ENCODE peak calls at places on chromosomes 1 and 21, in five cellular contexts. Z is CD4-positive, alpha-beta T cell; O is colonic mucosa; Y is Peyer's patch; J is neural progenitor cell. V is an unnamed sample.

GRCh38 chr1:226603976-226604845 is 55.6 kb downstream of the STUM start:
- DNase-seq in Y (no peak), O (no peak), J (peak), Z (no peak), V (no peak)

GRCh38 chr1:162019006-162019405 is 4.7 kb downstream of the OLFML2B start:
- DNase-seq in J (no peak), O (no peak), Z (no peak), Y (no peak), V (no peak)

GRCh38 chr1:241778117-241778516 is 69.9 kb upstream of the EXO1 start:
- DNase-seq in Y (no peak), O (no peak), Z (no peak), J (no peak), V (no peak)

GRCh38 chr1:118504231-118504644 is 319.2 kb upstream of the SPAG17 start:
- DNase-seq in J (no peak), Y (no peak), O (no peak), Z (no peak), V (no peak)

GRCh38 chr21:29287383-29287782 is 11.3 kb upstream of the BACH1 start:
- DNase-seq in J (no peak), Z (no peak), Y (no peak), O (no peak), V (no peak)

GRCh38 chr1:15014521-15014920 is 139.0 kb upstream of the TMEM51 start:
- DNase-seq in J (no peak), O (no peak), Y (no peak), Z (no peak), V (no peak)

GRCh38 chr1:54973205-54973921 is 7.1 kb upstream of the TMEM61 start:
- DNase-seq in O (peak), Z (no peak), J (peak), Y (peak), V (peak)

GRCh38 chr1:181127898-181128453 is 39.5 kb downstream of the IER5 start:
- DNase-seq in J (no peak), O (no peak), Y (no peak), Z (no peak), V (no peak)

GRCh38 chr21:43322805-43323204 is 104.1 kb downstream of the SIK1 start:
- DNase-seq in O (no peak), J (no peak), Y (no peak), Z (no peak), V (no peak)

GRCh38 chr1:214012418-214012817 is 24.6 kb downstream of the PROX1 start:
- DNase-seq in J (no peak), O (no peak), Z (no peak), Y (no peak), V (no peak)

GRCh38 chr1:226702957-226703831 is 35.9 kb downstream of the ITPKB start:
- DNase-seq in O (peak), Y (peak), J (peak), Z (peak), V (peak)

GRCh38 chr1:226985839-226986463 is 45.9 kb downstream of the COQ8A start:
- DNase-seq in Z (no peak), Y (peak), O (peak), J (no peak), V (no peak)

GRCh38 chr1:7298145-7298544 is 473.0 kb upstream of the VAMP3 start:
- DNase-seq in O (peak), J (no peak), Z (no peak), Y (no peak), V (no peak)

GRCh38 chr1:152517237-152517811 is 3.0 kb downstream of the CRCT1 start:
- DNase-seq in O (no peak), J (no peak), Y (peak), Z (no peak), V (no peak)

GRCh38 chr1:44717653-44718052 is 13.3 kb downstream of the RNU5D-1 start:
- DNase-seq in Y (no peak), J (no peak), O (no peak), Z (no peak), V (no peak)

GRCh38 chr1:203046984-203047630 is 20.8 kb downstream of the PPFIA4 start:
- DNase-seq in O (no peak), Z (no peak), Y (no peak), J (no peak), V (no peak)

GRCh38 chr1:100360790-100361232 is 8.5 kb downstream of the CDC14A start:
- DNase-seq in J (peak), O (no peak), Y (no peak), Z (no peak), V (peak)

GRCh38 chr1:108057536-108057935 is 92.6 kb upstream of the VAV3 start:
- DNase-seq in Y (peak), O (peak), Z (no peak), J (peak), V (no peak)

GRCh38 chr21:24197132-24197643 is 1410.1 kb downstream of the MRPL39 start:
- DNase-seq in O (no peak), Y (no peak), Z (no peak), J (no peak), V (no peak)

GRCh38 chr21:27715131-27715530 is 748.2 kb upstream of the ADAMTS5 start:
- DNase-seq in O (no peak), J (no peak), Z (no peak), Y (no peak), V (no peak)

GRCh38 chr1:224116131-224116530 is 2.2 kb downstream of the FBXO28 start:
- DNase-seq in J (peak), Z (no peak), O (no peak), Y (no peak), V (no peak)

GRCh38 chr1:229058716-229059115 is 212.2 kb upstream of the RAB4A start:
- DNase-seq in Z (no peak), O (no peak), J (no peak), Y (no peak), V (no peak)

GRCh38 chr1:65265296-65266271 is 43.8 kb upstream of the DNAJC6 start:
- DNase-seq in O (peak), Y (peak), Z (peak), J (peak), V (peak)

GRCh38 chr1:33133478-33134105 is 48.3 kb downstream of the TRIM62 start:
- DNase-seq in O (no peak), J (no peak), Z (no peak), Y (no peak), V (no peak)

GRCh38 chr1:152543808-152544207 is 22.8 kb downstream of the LCE3E start:
- DNase-seq in O (no peak), J (no peak), Z (no peak), Y (no peak), V (no peak)

GRCh38 chr21:32572574-32573420 is 12.5 kb downstream of the TCP10L start:
- DNase-seq in O (peak), Y (peak), J (no peak), Z (no peak), V (peak)

GRCh38 chr21:17467392-17467791 is 45.5 kb upstream of the CXADR start:
- DNase-seq in J (no peak), O (no peak), Y (no peak), Z (no peak), V (no peak)

GRCh38 chr1:70361727-70362413 is 7.3 kb upstream of the ANKRD13C start:
- DNase-seq in Z (no peak), O (no peak), Y (no peak), J (peak), V (no peak)

GRCh38 chr1:31038360-31038759 is 27.2 kb downstream of the PUM1 start:
- DNase-seq in Z (no peak), J (no peak), O (no peak), Y (no peak), V (no peak)

GRCh38 chr1:40803902-40804301 is 20.3 kb downstream of the KCNQ4 start:
- DNase-seq in Z (no peak), J (no peak), O (no peak), Y (no peak), V (no peak)

GRCh38 chr1:60130703-60131102 is 57.1 kb upstream of the C1orf87 start:
- DNase-seq in Y (no peak), Z (no peak), O (no peak), J (no peak), V (no peak)

DNA sequence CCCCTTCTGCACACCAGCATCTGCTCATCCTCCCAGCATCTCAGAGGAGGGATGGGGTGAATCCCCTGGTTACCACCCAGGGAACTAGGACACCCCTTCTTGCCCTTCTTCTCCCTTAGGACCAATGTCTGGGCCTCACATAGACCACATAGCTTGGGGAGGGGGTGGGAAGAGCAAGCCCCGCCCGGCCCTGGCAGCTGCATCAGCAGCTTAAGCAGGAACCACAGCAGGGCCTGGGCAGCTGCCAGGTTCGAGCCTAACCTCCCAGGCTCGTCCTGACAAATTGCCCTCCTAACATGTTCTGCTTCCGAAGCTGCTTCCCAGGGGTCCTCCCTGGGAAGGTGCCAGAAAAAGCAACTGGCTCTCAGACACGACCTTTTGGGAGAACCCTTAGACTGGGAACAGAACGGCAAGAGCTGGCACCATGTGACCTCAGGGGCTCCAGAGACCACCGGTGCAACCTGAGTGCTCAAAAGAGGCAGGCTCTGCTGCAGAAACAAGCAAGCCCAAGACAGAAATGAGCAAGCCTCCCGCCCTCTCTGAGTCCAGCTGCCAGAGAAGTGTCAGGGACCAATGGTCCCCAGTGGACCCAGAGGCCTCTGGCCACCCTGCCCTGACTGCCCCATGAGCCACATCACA is 18.4 kb upstream of the CLSTN1 start:
- DNase-seq in O (no peak), J (no peak), Z (no peak), Y (no peak), V (no peak)
- H3K27ac ChIP-seq in O (no peak), J (no peak), Z (no peak), Y (peak), V (no peak)

GRCh38 chr1:204751883-204752687 is 66.5 kb upstream of the LRRN2 start:
- DNase-seq in O (peak), J (peak), Z (no peak), Y (peak), V (no peak)
- TF ChIP-seq CTCF in O (peak), J (peak), Z (no peak), Y (no peak), V (no peak)

GRCh38 chr1:109782927-109783326 is 19.2 kb upstream of the EPS8L3 start:
- DNase-seq in J (no peak), O (no peak), Z (no peak), Y (peak), V (no peak)
- H3K27ac ChIP-seq in J (no peak), O (peak), Z (no peak), Y (peak), V (peak)

GRCh38 chr1:81050390-81050789 is 750.3 kb upstream of the ADGRL2 start:
- DNase-seq in O (no peak), J (no peak), Y (no peak), Z (no peak), V (no peak)

GRCh38 chr1:81052162-81052561 is 748.6 kb upstream of the ADGRL2 start:
- DNase-seq in J (peak), Y (no peak), O (no peak), Z (no peak), V (no peak)

GRCh38 chr1:81053826-81054225 is 746.9 kb upstream of the ADGRL2 start:
- DNase-seq in J (no peak), Z (no peak), O (no peak), Y (no peak), V (no peak)
- TF ChIP-seq CTCF in J (no peak), Z (no peak), O (no peak), Y (no peak), V (no peak)

DNA sequence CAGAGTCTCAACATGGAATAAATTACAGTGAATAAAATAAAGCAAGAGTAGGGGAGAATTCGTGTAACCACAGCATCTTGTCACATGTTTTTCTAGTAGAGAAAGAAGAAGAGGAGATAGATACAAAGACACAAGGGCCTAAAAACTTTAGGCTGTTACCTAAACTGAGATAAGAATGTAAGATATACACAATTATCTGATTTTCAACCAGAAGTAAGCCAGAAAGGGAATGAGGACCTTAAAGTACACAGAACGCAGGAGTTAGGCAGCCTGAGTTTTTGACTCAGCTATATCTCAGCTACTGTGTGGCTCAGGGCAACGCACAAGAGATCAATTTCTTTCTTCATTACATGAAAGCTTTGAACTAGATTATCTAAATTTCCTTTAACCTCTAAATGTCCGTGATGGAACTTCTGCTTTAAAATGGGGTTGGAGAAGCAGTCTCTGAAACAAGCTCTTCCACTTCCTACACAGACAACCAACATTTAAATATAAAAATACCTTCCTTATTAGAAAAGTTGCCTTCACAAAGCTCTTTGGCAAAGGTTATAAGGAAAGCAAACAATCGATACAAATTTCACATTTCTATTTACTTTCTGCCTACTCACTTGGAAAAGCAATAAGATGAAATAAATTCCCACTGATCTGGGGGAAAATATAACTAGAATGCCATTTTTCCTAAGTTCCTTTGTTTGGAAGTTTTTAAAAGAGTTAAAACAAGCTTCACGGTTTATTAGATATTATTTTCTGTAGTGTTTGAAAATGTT is 5.2 kb upstream of the RGS13 start:
- DNase-seq in O (no peak), Y (no peak), Z (no peak), J (no peak), V (no peak)
- H3K27ac ChIP-seq in O (no peak), Y (no peak), Z (no peak), J (no peak), V (no peak)

GRCh38 chr1:177561436-177561835 is 390.7 kb downstream of the BRINP2 start:
- DNase-seq in Z (no peak), Y (no peak), O (no peak), J (no peak), V (no peak)
- TF ChIP-seq CTCF in Z (no peak), Y (no peak), O (no peak), J (no peak), V (no peak)

GRCh38 chr21:39181205-39181818 is 1.9 kb downstream of the PSMG1 start:
- DNase-seq in O (no peak), Z (no peak), Y (no peak), J (no peak), V (no peak)
- H3K27ac ChIP-seq in O (no peak), Z (no peak), Y (no peak), J (no peak), V (no peak)

DNA sequence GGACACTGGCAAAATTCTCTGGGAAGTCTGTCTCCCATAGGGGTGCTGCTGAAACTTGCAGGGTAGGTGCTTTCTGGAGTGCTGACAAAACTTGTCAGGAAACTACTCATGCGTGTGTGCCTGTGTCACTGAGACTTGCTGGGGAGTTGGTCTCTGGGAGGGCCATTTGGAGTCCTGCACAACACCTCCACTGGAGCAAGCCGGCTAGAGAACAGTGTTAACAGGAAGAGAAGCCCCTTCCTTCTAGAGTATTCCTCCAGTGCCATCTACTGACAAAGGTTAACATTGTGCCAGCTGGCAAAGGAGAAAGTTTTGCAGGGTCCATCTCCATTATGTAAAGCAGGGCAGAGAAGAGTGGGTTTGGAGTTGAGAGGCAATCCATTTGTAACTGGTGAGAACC is 30.0 kb downstream of the ZMYM4 start:
- DNase-seq in J (peak), O (peak), Z (peak), Y (no peak), V (peak)
- TF ChIP-seq CTCF in J (peak), O (peak), Z (peak), Y (no peak), V (no peak)